ENCODE peak calls at places on chromosomes 3 and 15, in four cellular contexts. Q is cardiac muscle cell, U is PC-3, C is GM06990. H is an unnamed sample.

GRCh38 chr3:121155023-121155422 is 247.0 kb downstream of the STXBP5L start:
- DNase-seq in Q (peak), U (peak), C (no peak), H (no peak)

GRCh38 chr3:76664816-76665215 is 375.1 kb upstream of the ROBO2 start:
- DNase-seq in Q (no peak), U (no peak), C (no peak), H (no peak)

GRCh38 chr3:61772439-61772838 is 211.1 kb downstream of the PTPRG start:
- DNase-seq in Q (no peak), U (no peak), C (no peak), H (no peak)

GRCh38 chr3:128983293-128984069 is 10.4 kb downstream of the CFAP92 start:
- DNase-seq in Q (no peak), U (no peak), C (no peak), H (no peak)

GRCh38 chr3:126959921-126960603 is 22.9 kb upstream of the PLXNA1 start:
- DNase-seq in Q (peak), U (peak), C (no peak), H (no peak)

GRCh38 chr15:44712108-44713005 is 1.0 kb downstream of the B2M start:
- DNase-seq in Q (peak), U (peak), C (peak), H (no peak)

GRCh38 chr3:33001889-33002288 is 50.4 kb downstream of the CCR4 start:
- DNase-seq in Q (no peak), U (no peak), C (no peak), H (no peak)

GRCh38 chr3:71454513-71455423 is 128.8 kb downstream of the FOXP1 start:
- DNase-seq in Q (no peak), U (no peak), C (no peak), H (no peak)

GRCh38 chr3:71282976-71283375 is 300.6 kb downstream of the FOXP1 start:
- DNase-seq in Q (no peak), U (no peak), C (no peak), H (no peak)

GRCh38 chr3:33901862-33902563 is 103.6 kb downstream of the PDCD6IP start:
- DNase-seq in Q (no peak), U (no peak), C (no peak), H (no peak)

GRCh38 chr3:197891-198491 is 1.4 kb downstream of the CHL1 start:
- DNase-seq in Q (no peak), U (no peak), C (no peak), H (no peak)

GRCh38 chr15:94487635-94488034 is 256.3 kb downstream of the MCTP2 start:
- DNase-seq in Q (no peak), U (no peak), C (no peak), H (peak)

GRCh38 chr15:37903932-37904493 is 30.4 kb upstream of the TMCO5A start:
- DNase-seq in Q (no peak), U (no peak), C (no peak), H (no peak)

GRCh38 chr15:62881056-62881455 is 161.5 kb upstream of the TPM1 start:
- DNase-seq in Q (no peak), U (no peak), C (no peak), H (no peak)

GRCh38 chr3:130746296-130747039 is at the start of gene PIK3R4:
- DNase-seq in Q (peak), U (peak), C (peak), H (peak)

GRCh38 chr3:130743354-130743753 is 3.3 kb downstream of the PIK3R4 start:
- DNase-seq in Q (no peak), U (no peak), C (no peak), H (no peak)

GRCh38 chr3:130748981-130749380 is 2.4 kb upstream of the PIK3R4 start:
- DNase-seq in Q (peak), U (no peak), C (no peak), H (no peak)

GRCh38 chr3:130748520-130748919 is 1.9 kb upstream of the PIK3R4 start:
- DNase-seq in Q (peak), U (no peak), C (no peak), H (no peak)
- H3K4me3 ChIP-seq in Q (no peak), U (peak), C (peak), H (peak)

GRCh38 chr3:113696658-113697191 is 283 bp upstream of the USF3 start:
- DNase-seq in Q (peak), U (peak), C (peak), H (peak)

GRCh38 chr3:113697192-113698090 is 999 bp upstream of the USF3 start:
- DNase-seq in Q (peak), U (peak), C (peak), H (no peak)

GRCh38 chr3:113695818-113696645 is at the start of gene USF3:
- DNase-seq in Q (peak), U (peak), C (peak), H (no peak)

GRCh38 chr3:113698891-113699465 is 2.5 kb upstream of the USF3 start:
- DNase-seq in Q (peak), U (no peak), C (peak), H (no peak)

GRCh38 chr3:113698213-113698742 is 1.8 kb upstream of the USF3 start:
- DNase-seq in Q (no peak), U (no peak), C (no peak), H (no peak)
- H3K4me3 ChIP-seq in Q (no peak), U (peak), C (no peak), H (peak)

GRCh38 chr3:138950701-138951100 is 3.7 kb downstream of the FOXL2NB start:
- DNase-seq in Q (no peak), U (no peak), C (no peak), H (no peak)

GRCh38 chr3:138948371-138949001 is 1.5 kb downstream of the FOXL2NB start:
- DNase-seq in Q (no peak), U (no peak), C (no peak), H (no peak)

GRCh38 chr3:138950006-138950644 is 3.1 kb downstream of the FOXL2NB start:
- DNase-seq in Q (peak), U (no peak), C (no peak), H (no peak)

GRCh38 chr3:138949002-138949418 is 2.0 kb downstream of the FOXL2NB start:
- DNase-seq in Q (no peak), U (no peak), C (no peak), H (no peak)

GRCh38 chr3:138949445-138950005 is 2.5 kb downstream of the FOXL2NB start:
- DNase-seq in Q (no peak), U (no peak), C (no peak), H (no peak)
- H3K4me3 ChIP-seq in Q (peak), U (no peak), C (no peak), H (peak)

DNA sequence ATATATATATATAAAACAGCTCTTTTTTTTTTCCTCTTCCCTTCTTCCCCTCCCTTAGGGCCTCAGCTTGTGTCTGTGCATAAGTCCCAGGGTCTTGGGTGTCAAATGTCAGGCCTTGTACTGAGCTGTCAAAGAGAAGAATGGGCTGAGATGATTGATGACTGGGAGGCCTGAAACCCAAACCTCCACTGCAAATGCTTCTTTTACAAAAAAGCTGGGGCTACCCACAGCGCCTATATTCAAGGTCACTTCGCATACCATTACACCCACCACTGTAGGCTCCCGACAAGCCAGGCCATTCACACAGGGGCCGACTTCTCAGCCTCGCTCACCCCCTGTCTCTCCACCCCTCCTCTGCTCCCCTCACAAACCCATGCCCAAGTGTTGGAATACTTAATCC is 614.6 kb upstream of the NR2F2 start:
- DNase-seq in Q (no peak), U (no peak), C (no peak), H (no peak)
- H3K4me3 ChIP-seq in Q (no peak), U (no peak), C (no peak), H (no peak)